ENCODE peak calls at places on chromosomes 5 and 9, in four cellular contexts. W is NCI-H2171, U is iris pigment epithelial cell, Z is substantia nigra. E is an unnamed sample.

GRCh38 chr5:122401991-122402710 is 90.1 kb downstream of the SNCAIP start:
- DNase-seq in W (no peak), U (no peak), Z (no peak), E (no peak)

GRCh38 chr9:19998823-19999455 is 210.1 kb upstream of the SLC24A2 start:
- DNase-seq in W (no peak), U (peak; percentile 27), Z (no peak), E (no peak)

GRCh38 chr5:2223303-2223702 is 340.6 kb upstream of the IRX4 start:
- DNase-seq in W (peak; percentile 5), U (no peak), Z (no peak), E (no peak)

GRCh38 chr5:75707911-75708509 is 9.2 kb downstream of the POC5 start:
- DNase-seq in W (no peak), U (peak; percentile 26), Z (no peak), E (no peak)

GRCh38 chr5:159105318-159106053 is 5.8 kb upstream of the EBF1 start:
- DNase-seq in W (no peak), U (no peak), Z (no peak), E (no peak)

GRCh38 chr5:40198736-40199135 is 481.0 kb upstream of the PTGER4 start:
- DNase-seq in W (no peak), U (peak; percentile 10), Z (no peak), E (no peak)

GRCh38 chr5:107514305-107514704 is 156.4 kb downstream of the EFNA5 start:
- DNase-seq in W (no peak), U (peak; percentile 36), Z (no peak), E (peak; percentile 58)

GRCh38 chr5:115461506-115462290 is 82.9 kb downstream of the FEM1C start:
- DNase-seq in W (no peak), U (peak; percentile 89), Z (no peak), E (no peak)

GRCh38 chr5:21919417-21920022 is 933.6 kb downstream of the CDH12 start:
- DNase-seq in W (peak; percentile 78), U (peak; percentile 65), Z (peak; percentile 2), E (peak; percentile 12)

GRCh38 chr5:151222054-151222768 is 1.7 kb downstream of the CCDC69 start:
- DNase-seq in W (no peak), U (no peak), Z (no peak), E (no peak)

GRCh38 chr9:94919376-94920098 is 193.0 kb downstream of the AOPEP start:
- DNase-seq in W (no peak), U (peak; percentile 74), Z (no peak), E (no peak)

GRCh38 chr5:38738898-38739743 is 106.7 kb upstream of the OSMR start:
- DNase-seq in W (no peak), U (peak; percentile 49), Z (no peak), E (no peak)

GRCh38 chr9:94639045-94639995 is at the start of gene FBP1:
- DNase-seq in W (no peak), U (no peak), Z (peak; percentile 42), E (no peak)

GRCh38 chr5:149466457-149466972 is 84.7 kb downstream of the CSNK1A1 start:
- DNase-seq in W (no peak), U (peak; percentile 75), Z (no peak), E (no peak)